ENCODE peak calls at places on chromosomes 1 and 21, in ten cellular contexts. Y is left ventricle myocardium superior; J is HTR-8/SVneo; V is activated CD4-positive, alpha-beta T cell treated with anti-CD3 and anti-CD28 coated beads for 48 hours; Q is stromal cell of bone marrow; B is stimulated activated CD8-positive, alpha-beta memory T cell treated with anti-CD3 and anti-CD28 coated beads, Interleukin-4, amount 100 ng/mL, for 4 hours; U is CD4-positive, CD25-positive, alpha-beta regulatory T cell; G is ACHN; F is iris pigment epithelial cell; H is stimulated activated CD4-positive, alpha-beta T cell treated with anti-CD3 and anti-CD28 coated beads, Interleukin-2, amount 100 ng/mL, for 24 hours. E is an unnamed sample.

GRCh38 chr1:199591468-199591867 is 436.0 kb upstream of the NR5A2 start:
- DNase-seq in G (no peak), Q (no peak), B (no peak), U (no peak), F (no peak), V (no peak), J (no peak), H (no peak), Y (no peak), E (no peak)

GRCh38 chr21:39845581-39846130 is 21.6 kb upstream of the PCP4 start:
- DNase-seq in V (no peak), Q (no peak), F (peak), J (no peak), U (no peak), G (peak), B (no peak), Y (no peak), H (no peak), E (no peak)

GRCh38 chr1:208206092-208206698 is 38.0 kb downstream of the PLXNA2 start:
- DNase-seq in Y (no peak), V (no peak), B (no peak), Q (no peak), U (no peak), G (no peak), F (no peak), H (no peak), J (no peak), E (no peak)

GRCh38 chr1:208988811-208989222 is 594.7 kb upstream of the CAMK1G start:
- DNase-seq in B (no peak), H (peak), V (peak), F (peak), G (peak), Y (no peak), J (peak), Q (peak), U (no peak), E (no peak)

GRCh38 chr1:55284856-55285255 is 69.7 kb upstream of the USP24 start:
- DNase-seq in F (peak), H (no peak), U (no peak), G (peak), Q (peak), V (peak), Y (no peak), B (no peak), J (no peak), E (peak)

GRCh38 chr1:153220606-153221303 is 3.4 kb downstream of the PRR9 start:
- DNase-seq in V (no peak), Q (no peak), F (no peak), B (no peak), H (no peak), Y (no peak), J (no peak), U (no peak), G (no peak), E (peak)

GRCh38 chr1:177871633-177872562 is 98.0 kb downstream of the SEC16B start:
- DNase-seq in B (no peak), H (no peak), U (no peak), F (no peak), J (no peak), V (no peak), Y (no peak), Q (no peak), G (no peak), E (no peak)

GRCh38 chr1:84402060-84402459 is 3.8 kb downstream of the DNASE2B start:
- DNase-seq in U (no peak), V (no peak), Q (no peak), F (no peak), G (no peak), Y (no peak), B (no peak), H (no peak), J (no peak), E (no peak)

GRCh38 chr21:9837946-9838801 is 683.2 kb upstream of the TPTE start:
- DNase-seq in V (no peak), H (no peak), F (no peak), G (no peak), Y (peak), B (no peak), U (no peak), J (no peak), Q (no peak), E (no peak)

GRCh38 chr1:56808385-56808784 is 10.8 kb downstream of the FYB2 start:
- DNase-seq in U (no peak), J (no peak), H (no peak), Y (no peak), F (no peak), G (no peak), V (no peak), B (no peak), Q (no peak), E (no peak)

GRCh38 chr1:204319027-204319426 is 40.7 kb downstream of the PLEKHA6 start:
- DNase-seq in Y (no peak), H (no peak), J (no peak), G (no peak), U (no peak), V (no peak), F (peak), Q (no peak), B (no peak), E (no peak)

GRCh38 chr1:154170547-154171221 is 15.8 kb upstream of the NUP210L start:
- DNase-seq in V (peak), U (no peak), H (peak), F (peak), J (no peak), G (no peak), Y (no peak), Q (no peak), B (peak), E (no peak)

GRCh38 chr1:223393275-223394214 is at the start of gene CCDC185:
- DNase-seq in G (no peak), H (no peak), V (no peak), B (no peak), Q (no peak), Y (peak), J (no peak), F (no peak), U (no peak), E (peak)

GRCh38 chr1:160879056-160879455 is 5.9 kb downstream of the ITLN1 start:
- DNase-seq in U (no peak), J (no peak), F (no peak), Q (no peak), Y (no peak), B (peak), V (peak), H (no peak), G (no peak), E (no peak)

GRCh38 chr1:153379591-153379990 is 4.2 kb upstream of the S100A12 start:
- DNase-seq in U (no peak), J (no peak), Y (no peak), H (no peak), B (no peak), Q (no peak), F (no peak), G (no peak), V (no peak), E (no peak)

GRCh38 chr1:96362623-96363022 is 359.0 kb upstream of the PTBP2 start:
- DNase-seq in Q (peak), V (no peak), Y (no peak), F (peak), J (peak), H (no peak), U (no peak), B (no peak), G (peak), E (no peak)

GRCh38 chr1:109886827-109887226 is 23.8 kb upstream of the CSF1 start:
- DNase-seq in Y (no peak), J (no peak), G (no peak), U (no peak), Q (no peak), F (no peak), H (no peak), V (no peak), B (no peak), E (no peak)

GRCh38 chr1:10714337-10715114 is 81.9 kb downstream of the CASZ1 start:
- DNase-seq in Q (no peak), U (no peak), F (no peak), B (no peak), Y (peak), J (no peak), V (no peak), H (no peak), G (no peak), E (no peak)

GRCh38 chr1:22250724-22251123 is 107.8 kb upstream of the WNT4 start:
- DNase-seq in Q (no peak), H (no peak), J (peak), B (no peak), U (no peak), G (peak), F (no peak), Y (no peak), V (no peak), E (peak)

GRCh38 chr1:239676522-239677273 is 290.3 kb downstream of the CHRM3 start:
- DNase-seq in V (no peak), H (no peak), U (no peak), Q (no peak), B (no peak), J (no peak), G (no peak), Y (no peak), F (no peak), E (no peak)

GRCh38 chr1:201436969-201437368 is 15.4 kb upstream of the TNNI1 start:
- DNase-seq in Q (no peak), Y (no peak), G (no peak), V (no peak), H (no peak), J (no peak), U (no peak), F (no peak), B (no peak), E (no peak)

GRCh38 chr1:81340258-81340657 is 460.5 kb upstream of the ADGRL2 start:
- DNase-seq in F (no peak), Y (no peak), J (no peak), U (no peak), G (no peak), V (no peak), H (no peak), Q (no peak), B (no peak), E (no peak)